ENCODE peak calls at places on chromosome 16, in five cellular contexts. V is left ventricle myocardium inferior; L is cardiac muscle cell; P is CD8-positive, alpha-beta T cell; H is AG09309. K is an unnamed sample.

GRCh38 chr16:85051067-85051709 is 23.6 kb downstream of the KIAA0513 start:
- DNase-seq in P (no peak), V (no peak), L (no peak), H (no peak), K (no peak)

GRCh38 chr16:9061358-9061813 is 30.1 kb upstream of the HAPSTR1 start:
- DNase-seq in V (peak), L (no peak), P (no peak), H (no peak), K (peak)

GRCh38 chr16:48101069-48101674 is 54.6 kb downstream of the ABCC12 start:
- DNase-seq in P (no peak), H (no peak), L (no peak), V (no peak), K (no peak)

GRCh38 chr16:31455601-31456314 is 3.5 kb upstream of the ARMC5 start:
- DNase-seq in V (no peak), P (no peak), H (no peak), L (peak), K (peak)

GRCh38 chr16:84186685-84187437 is at the start of gene TAF1C:
- DNase-seq in V (peak), L (peak), H (peak), P (peak), K (peak)

GRCh38 chr16:2142942-2143868 is 5.2 kb upstream of the RAB26 start:
- DNase-seq in V (no peak), L (no peak), H (no peak), P (no peak), K (no peak)

GRCh38 chr16:84199861-84200260 is 8.9 kb downstream of the ADAD2 start:
- DNase-seq in L (peak), P (no peak), V (no peak), H (no peak), K (no peak)

GRCh38 chr16:3256146-3256875 is at the start of gene MEFV:
- DNase-seq in L (peak), P (no peak), V (no peak), H (no peak), K (peak)

GRCh38 chr16:55077231-55077630 is 146.6 kb downstream of the IRX5 start:
- DNase-seq in L (no peak), P (no peak), V (no peak), H (peak), K (no peak)

GRCh38 chr16:84616515-84616914 is 1.4 kb downstream of the COTL1 start:
- DNase-seq in H (no peak), V (no peak), L (no peak), P (no peak), K (no peak)

DNA sequence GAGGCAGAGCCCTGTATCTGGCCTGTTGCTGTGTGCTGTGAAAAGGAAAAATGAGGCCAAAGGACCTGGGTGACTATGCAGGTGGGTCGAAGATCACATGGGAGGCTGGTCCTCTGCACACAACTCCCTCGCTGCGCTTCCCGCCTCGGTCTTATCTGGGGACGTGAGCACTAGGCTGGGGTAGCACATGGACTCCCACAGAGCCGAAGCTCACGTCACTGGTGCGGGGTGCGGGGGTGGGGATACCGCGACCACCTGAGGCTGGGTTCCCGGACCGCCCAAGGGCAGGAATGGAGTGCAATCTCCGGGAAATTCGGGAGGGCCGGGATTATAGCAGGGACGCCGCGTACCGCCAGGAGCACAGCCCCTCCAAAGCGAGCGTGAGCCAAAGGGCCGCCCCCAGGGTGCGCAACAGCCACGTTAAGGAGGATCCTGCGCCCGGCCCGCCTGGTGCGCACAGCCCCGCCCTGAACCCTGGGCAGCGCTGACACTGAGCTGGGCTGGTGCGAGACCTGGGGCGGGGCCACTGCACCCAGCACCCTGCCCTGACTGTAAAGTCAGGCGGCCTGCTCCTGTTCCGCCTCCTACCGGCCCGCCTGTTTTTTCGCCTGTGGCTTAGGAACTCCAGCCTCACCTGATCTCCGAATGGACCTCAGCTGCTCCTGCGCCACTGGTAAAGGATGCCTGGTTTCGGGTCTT is 4.8 kb downstream of the MT1A start:
- DNase-seq in L (peak), P (peak), V (peak), H (no peak), K (peak)
- TF ChIP-seq CTCF in L (peak), P (peak), V (peak), H (peak), K (peak)

DNA sequence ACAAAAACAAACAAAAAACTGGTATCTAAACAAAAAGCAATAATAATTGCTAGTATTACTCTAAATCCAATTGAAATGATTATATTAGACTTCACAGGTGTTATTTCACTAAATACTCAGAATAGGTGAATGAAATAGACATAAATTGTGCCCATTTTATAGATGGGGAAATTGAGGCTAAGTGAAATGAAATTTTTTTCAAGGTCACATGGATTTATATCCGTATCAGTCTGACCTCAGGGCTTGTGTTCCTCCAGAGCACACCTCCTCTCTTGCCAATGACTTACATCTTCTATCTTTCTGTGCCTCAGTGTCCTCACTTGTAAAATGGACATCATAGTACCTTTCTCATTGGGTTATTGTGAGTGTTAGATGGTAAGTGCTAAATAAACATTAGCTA is 72.3 kb downstream of the GP2 start:
- DNase-seq in V (no peak), H (no peak), L (no peak), P (no peak), K (no peak)
- TF ChIP-seq CTCF in V (no peak), H (no peak), L (no peak), P (no peak), K (no peak)

GRCh38 chr16:77041468-77041867 is 149.5 kb upstream of the MON1B start:
- DNase-seq in P (no peak), H (no peak), L (no peak), V (no peak), K (no peak)
- TF ChIP-seq CTCF in P (no peak), H (no peak), L (no peak), V (no peak), K (no peak)

GRCh38 chr16:12801511-12802042 is 2.1 kb downstream of the CPPED1 start:
- DNase-seq in V (no peak), H (peak), P (no peak), L (peak), K (no peak)
- TF ChIP-seq CTCF in V (no peak), H (no peak), P (no peak), L (no peak), K (no peak)

GRCh38 chr16:75238853-75239371 is 12.5 kb downstream of the BCAR1 start:
- DNase-seq in L (no peak), H (no peak), V (no peak), P (no peak), K (peak)
- TF ChIP-seq CTCF in L (peak), H (peak), V (peak), P (no peak), K (peak)

DNA sequence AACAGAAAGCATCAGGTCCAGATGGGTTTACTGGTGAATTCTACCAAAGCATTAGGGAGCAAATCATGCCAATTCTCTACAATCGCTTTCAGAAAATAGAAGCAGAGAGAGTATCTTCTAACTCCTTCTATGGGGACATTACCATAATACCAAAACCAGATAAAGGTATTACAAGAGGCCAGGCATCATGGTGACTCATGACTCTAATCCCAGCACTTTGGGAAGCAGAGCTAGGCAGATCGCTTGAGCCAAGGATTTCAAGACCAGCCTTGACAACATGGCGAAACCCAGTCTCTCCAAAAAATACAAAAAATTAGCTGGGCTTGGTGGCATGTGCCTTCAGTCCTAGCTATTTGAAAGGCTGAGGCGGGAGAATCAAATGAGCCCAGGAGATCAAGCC is 23.0 kb downstream of the HBQ1 start:
- DNase-seq in V (no peak), H (no peak), P (no peak), L (peak), K (no peak)
- TF ChIP-seq CTCF in V (no peak), H (no peak), P (no peak), L (no peak), K (no peak)

GRCh38 chr16:5025171-5025632 is 8.5 kb downstream of the NAGPA start:
- DNase-seq in H (no peak), P (no peak), V (peak), L (peak), K (no peak)
- TF ChIP-seq CTCF in H (peak), P (peak), V (peak), L (peak), K (no peak)

GRCh38 chr16:51134269-51134812 is 16.7 kb downstream of the SALL1 start:
- DNase-seq in H (no peak), L (peak), V (no peak), P (no peak), K (no peak)
- TF ChIP-seq CTCF in H (no peak), L (no peak), V (no peak), P (no peak), K (no peak)

GRCh38 chr16:4337540-4338088 is 13.5 kb downstream of the PAM16 start:
- DNase-seq in V (no peak), H (no peak), P (no peak), L (no peak), K (no peak)

GRCh38 chr16:4339455-4339854 is 11.7 kb downstream of the PAM16 start:
- DNase-seq in P (no peak), L (no peak), V (no peak), H (no peak), K (no peak)

GRCh38 chr16:4336701-4337539 is 14.2 kb downstream of the PAM16 start:
- DNase-seq in P (no peak), H (no peak), V (no peak), L (no peak), K (no peak)

GRCh38 chr16:4338712-4339299 is 12.3 kb downstream of the PAM16 start:
- DNase-seq in V (no peak), P (no peak), L (no peak), H (no peak), K (no peak)

GRCh38 chr16:4338125-4338582 is 13.0 kb downstream of the PAM16 start:
- DNase-seq in H (no peak), L (no peak), P (no peak), V (no peak), K (no peak)
- TF ChIP-seq CTCF in H (no peak), L (peak), P (no peak), V (no peak), K (no peak)

K was measured in tibial artery.